ENCODE peak calls at places on chromosome 19, in seven cellular contexts. Y is lower lobe of right lung, T is left ventricle myocardium inferior, G is hepatocyte, J is GM23338, F is osteoblast, P is psoas muscle. K is an unnamed sample.

GRCh38 chr19:45637890-45638667 is 1.1 kb downstream of the EML2 start:
- DNase-seq in Y (no peak), T (no peak), G (peak; percentile 73), J (peak; percentile 63), F (peak; percentile 92), P (no peak), K (no peak)

GRCh38 chr19:1936916-1937610 is 3.9 kb upstream of the CSNK1G2 start:
- DNase-seq in Y (no peak), T (no peak), G (no peak), J (no peak), F (peak; percentile 82), P (no peak), K (no peak)

GRCh38 chr19:46785054-46785979 is 3.1 kb downstream of the SLC1A5 start:
- DNase-seq in Y (no peak), T (no peak), G (no peak), J (no peak), F (no peak), P (no peak), K (no peak)

GRCh38 chr19:46975011-46975917 is 44.4 kb upstream of the NPAS1 start:
- DNase-seq in Y (no peak), T (no peak), G (no peak), J (no peak), F (no peak), P (no peak), K (no peak)

GRCh38 chr19:51441410-51442390 is 16.6 kb downstream of the SIGLEC8 start:
- DNase-seq in Y (no peak), T (no peak), G (no peak), J (no peak), F (no peak), P (no peak), K (no peak)

GRCh38 chr19:35545855-35546381 is 492 bp downstream of the TMEM147 start:
- DNase-seq in Y (peak; percentile 57), T (peak; percentile 37), G (peak; percentile 60), J (peak; percentile 63), F (peak; percentile 93), P (peak; percentile 47), K (no peak)

GRCh38 chr19:43595605-43595998 is 332 bp downstream of the IRGQ start:
- DNase-seq in Y (peak; percentile 56), T (no peak), G (no peak), J (no peak), F (no peak), P (no peak), K (no peak)

GRCh38 chr19:56383826-56384605 is 9.3 kb downstream of the ZNF582 start:
- DNase-seq in Y (no peak), T (no peak), G (no peak), J (peak; percentile 33), F (peak; percentile 75), P (no peak), K (no peak)

GRCh38 chr19:34269081-34269480 is 14.7 kb downstream of the GARRE1 start:
- DNase-seq in Y (no peak), T (no peak), G (no peak), J (no peak), F (no peak), P (no peak), K (no peak)

GRCh38 chr19:55117063-55117635 is 288 bp downstream of the PPP1R12C start:
- DNase-seq in Y (no peak), T (no peak), G (no peak), J (no peak), F (peak; percentile 91), P (peak; percentile 52), K (no peak)

GRCh38 chr19:46602392-46603194 is 1.5 kb downstream of the CALM3 start:
- DNase-seq in Y (no peak), T (no peak), G (peak; percentile 25), J (peak; percentile 28), F (peak; percentile 87), P (no peak), K (no peak)

GRCh38 chr19:10074153-10074552 is 12.0 kb upstream of the SHFL start:
- DNase-seq in Y (no peak), T (no peak), G (peak; percentile 59), J (peak; percentile 68), F (peak; percentile 78), P (no peak), K (no peak)

GRCh38 chr19:56252699-56253422 is 19.7 kb upstream of the EDDM13 start:
- DNase-seq in Y (peak; percentile 91), T (peak; percentile 69), G (peak; percentile 84), J (peak; percentile 94), F (peak; percentile 89), P (peak; percentile 56), K (peak; percentile 75)

GRCh38 chr19:54674021-54674617 is 11.3 kb downstream of the LILRB4 start:
- DNase-seq in Y (no peak), T (no peak), G (no peak), J (peak; percentile 86), F (no peak), P (no peak), K (no peak)

GRCh38 chr19:52428937-52429336 is at the start of gene ZNF534:
- DNase-seq in Y (no peak), T (no peak), G (no peak), J (no peak), F (no peak), P (no peak), K (no peak)

GRCh38 chr19:3034194-3034844 is 5.2 kb upstream of the TLE2 start:
- DNase-seq in Y (no peak), T (no peak), G (peak; percentile 48), J (no peak), F (peak; percentile 49), P (no peak), K (no peak)

GRCh38 chr19:40284501-40285352 is at the start of gene AKT2:
- DNase-seq in Y (no peak), T (peak; percentile 66), G (peak; percentile 89), J (peak; percentile 88), F (peak; percentile 34), P (peak; percentile 76), K (peak; percentile 87)

GRCh38 chr19:46985532-46986415 is 33.9 kb upstream of the NPAS1 start:
- DNase-seq in Y (no peak), T (no peak), G (no peak), J (no peak), F (no peak), P (no peak), K (no peak)

GRCh38 chr19:6866646-6867255 is 20.6 kb upstream of the ADGRE1 start:
- DNase-seq in Y (no peak), T (no peak), G (no peak), J (no peak), F (no peak), P (no peak), K (no peak)

GRCh38 chr19:46932346-46932745 is 71.5 kb downstream of the ARHGAP35 start:
- DNase-seq in Y (no peak), T (no peak), G (no peak), J (no peak), F (peak; percentile 85), P (no peak), K (no peak)

GRCh38 chr19:44731081-44731480 is 17.4 kb upstream of the BCL3 start:
- DNase-seq in Y (no peak), T (no peak), G (no peak), J (no peak), F (no peak), P (no peak), K (no peak)

GRCh38 chr19:53945441-53945840 is 17.3 kb upstream of the CACNG8 start:
- DNase-seq in Y (no peak), T (no peak), G (no peak), J (peak; percentile 89), F (no peak), P (no peak), K (no peak)

GRCh38 chr19:37779139-37780035 is at the start of gene ZNF573:
- DNase-seq in Y (peak; percentile 87), T (peak; percentile 82), G (peak; percentile 93), J (peak; percentile 98), F (peak; percentile 93), P (peak; percentile 82), K (peak; percentile 91)

GRCh38 chr19:662207-662961 is 630 bp downstream of the RNF126 start:
- DNase-seq in Y (peak; percentile 80), T (no peak), G (peak; percentile 75), J (peak; percentile 70), F (peak; percentile 96), P (peak; percentile 33), K (no peak)

GRCh38 chr19:7527516-7528191 is 5.2 kb downstream of the MCOLN1 start:
- DNase-seq in Y (peak; percentile 72), T (peak; percentile 61), G (no peak), J (no peak), F (no peak), P (peak; percentile 54), K (no peak)

GRCh38 chr19:14089662-14090508 is 666 bp downstream of the SAMD1 start:
- DNase-seq in Y (peak; percentile 76), T (peak; percentile 58), G (peak; percentile 79), J (peak; percentile 71), F (peak; percentile 98), P (peak; percentile 69), K (peak; percentile 75)

GRCh38 chr19:47157455-47158321 is 27.1 kb downstream of the SAE1 start:
- DNase-seq in Y (no peak), T (peak; percentile 45), G (peak; percentile 26), J (peak; percentile 96), F (peak; percentile 84), P (peak; percentile 32), K (peak; percentile 68)

GRCh38 chr19:33796164-33797100 is at the start of gene KCTD15:
- DNase-seq in Y (peak; percentile 67), T (peak; percentile 48), G (peak; percentile 68), J (peak; percentile 64), F (peak; percentile 92), P (peak; percentile 52), K (no peak)

GRCh38 chr19:29702958-29703320 is 12.1 kb downstream of the C19orf12 start:
- DNase-seq in Y (no peak), T (no peak), G (no peak), J (no peak), F (no peak), P (no peak), K (no peak)

GRCh38 chr19:33622505-33622808 is 704 bp downstream of the CHST8 start:
- DNase-seq in Y (no peak), T (no peak), G (no peak), J (peak; percentile 60), F (peak; percentile 88), P (no peak), K (no peak)

GRCh38 chr19:4042731-4043082 is 24.0 kb downstream of the ZBTB7A start:
- DNase-seq in Y (peak; percentile 80), T (no peak), G (no peak), J (no peak), F (no peak), P (no peak), K (no peak)
- H3K27ac ChIP-seq in Y (peak overlapping the region; percentile 56), T (peak overlapping the region; percentile 58), G (no peak overlapping the region), J (no peak overlapping the region), F (no peak overlapping the region), P (no peak overlapping the region), K (peak overlapping the region; percentile 56)

GRCh38 chr19:15091918-15092753 is 10.1 kb downstream of the OR1I1 start:
- DNase-seq in Y (no peak), T (no peak), G (peak; percentile 82), J (peak; percentile 91), F (peak; percentile 69), P (no peak), K (no peak)
- TF ChIP-seq CTCF in Y (peak; percentile 70), T (peak; percentile 76), G (peak; percentile 64), J (peak; percentile 61), F (peak; percentile 69), P (peak; percentile 72), K (peak; percentile 72)

GRCh38 chr19:49456351-49456750 is 3.3 kb downstream of the ALDH16A1 start:
- DNase-seq in Y (no peak), T (no peak), G (no peak), J (no peak), F (peak; percentile 18), P (no peak), K (no peak)
- H3K27ac ChIP-seq in Y (peak overlapping the region; percentile 52), T (peak overlapping the region; percentile 99), G (no peak overlapping the region), J (no peak overlapping the region), F (peak overlapping the region; percentile 46), P (peak overlapping the region; percentile 43), K (peak overlapping the region; percentile 61)

GRCh38 chr19:18002347-18002850 is 5.6 kb upstream of the ARRDC2 start:
- DNase-seq in Y (peak; percentile 86), T (peak; percentile 50), G (no peak), J (no peak), F (no peak), P (peak; percentile 45), K (no peak)
- TF ChIP-seq CTCF in Y (no peak), T (no peak), G (no peak), J (no peak), F (no peak), P (no peak), K (no peak)